ENCODE peak calls at places on chromosome 10, in five cellular contexts. P is heart right ventricle, M is H9, J is stomach, D is Panc1. X is an unnamed sample.

GRCh38 chr10:24642921-24643678 is 80.6 kb downstream of the ARHGAP21 start:
- DNase-seq in D (peak; percentile 55), P (no peak), M (no peak), J (no peak), X (no peak)

GRCh38 chr10:119691726-119692125 is 34.1 kb upstream of the INPP5F start:
- DNase-seq in J (no peak), M (no peak), P (no peak), D (no peak), X (no peak)

GRCh38 chr10:29828440-29828894 is 193.7 kb upstream of the SVIL start:
- DNase-seq in P (no peak), M (no peak), D (no peak), J (no peak), X (no peak)

GRCh38 chr10:97428572-97428981 is 2.6 kb downstream of the PGAM1 start:
- DNase-seq in J (no peak), M (no peak), D (no peak), P (no peak), X (no peak)

GRCh38 chr10:12742776-12743175 is 258.7 kb downstream of the CCDC3 start:
- DNase-seq in J (no peak), P (no peak), M (no peak), D (no peak), X (no peak)

GRCh38 chr10:43802988-43803696 is 154.5 kb upstream of the ZNF32 start:
- DNase-seq in D (no peak), P (no peak), M (no peak), J (no peak), X (no peak)

GRCh38 chr10:84256510-84257342 is 11.9 kb downstream of the RGR start:
- DNase-seq in J (peak; percentile 47), M (peak; percentile 82), D (no peak), P (peak; percentile 60), X (no peak)

GRCh38 chr10:115918812-115919211 is 354.2 kb downstream of the GFRA1 start:
- DNase-seq in P (no peak), J (no peak), D (no peak), M (no peak), X (no peak)

GRCh38 chr10:125029584-125030242 is 87.8 kb downstream of the ZRANB1 start:
- DNase-seq in M (no peak), J (no peak), D (no peak), P (no peak), X (no peak)

GRCh38 chr10:3215336-3215860 is 42.8 kb upstream of the PITRM1 start:
- DNase-seq in P (no peak), M (no peak), D (no peak), J (no peak), X (no peak)

GRCh38 chr10:54983255-54983654 is 182.2 kb upstream of the PCDH15 start:
- DNase-seq in D (no peak), J (no peak), P (no peak), M (no peak), X (no peak)

GRCh38 chr10:71868192-71868697 is 17.2 kb upstream of the PSAP start:
- DNase-seq in P (no peak), M (no peak), D (peak; percentile 71), J (no peak), X (peak; percentile 86)

GRCh38 chr10:94991243-94991888 is 52.9 kb downstream of the CYP2C9 start:
- DNase-seq in P (no peak), J (no peak), D (no peak), M (peak; percentile 29), X (no peak)

GRCh38 chr10:11610855-11611247 is 599 bp downstream of the USP6NL start:
- DNase-seq in J (no peak), D (no peak), P (peak; percentile 39), M (peak; percentile 35), X (no peak)

GRCh38 chr10:1724921-1725320 is 12.4 kb downstream of the ADARB2 start:
- DNase-seq in J (no peak), P (no peak), M (no peak), D (no peak), X (no peak)

GRCh38 chr10:18681971-18682403 is 22.8 kb downstream of the ARL5B start:
- DNase-seq in P (no peak), D (no peak), M (no peak), J (no peak), X (no peak)

GRCh38 chr10:16649757-16650156 is 128.1 kb upstream of the C1QL3 start:
- DNase-seq in P (no peak), D (no peak), J (no peak), M (no peak), X (no peak)

GRCh38 chr10:17025444-17026295 is 103.9 kb downstream of the CUBN start:
- DNase-seq in M (no peak), J (no peak), D (no peak), P (no peak), X (no peak)

GRCh38 chr10:6741561-6741960 is 161.5 kb upstream of the PRKCQ start:
- DNase-seq in P (no peak), J (no peak), M (no peak), D (no peak), X (no peak)

GRCh38 chr10:17171131-17171530 is 30.3 kb downstream of the TRDMT1 start:
- DNase-seq in P (no peak), D (no peak), M (no peak), J (no peak), X (no peak)

GRCh38 chr10:22086730-22087364 is 83.3 kb upstream of the DNAJC1 start:
- DNase-seq in P (peak; percentile 86), D (peak; percentile 13), J (peak; percentile 84), M (peak; percentile 54), X (peak; percentile 77)

GRCh38 chr10:50419756-50420155 is 168.4 kb upstream of the ASAH2 start:
- DNase-seq in M (no peak), D (no peak), J (no peak), P (no peak), X (no peak)

GRCh38 chr10:74122060-74122459 is 28.6 kb downstream of the AP3M1 start:
- DNase-seq in P (no peak), D (no peak), M (no peak), J (no peak), X (no peak)
- H3K4me1 ChIP-seq in P (peaks cover 13% of the 10 kb centered on the region), D (no peaks in the 10 kb centered on the region), M (no peaks in the 10 kb centered on the region), J (peaks cover 37% of the 10 kb centered on the region), X (peaks cover 5% of the 10 kb centered on the region)

GRCh38 chr10:32253821-32254220 is 93.1 kb downstream of the EPC1 start:
- DNase-seq in D (no peak), P (no peak), M (no peak), J (no peak), X (no peak)
- TF ChIP-seq CTCF in D (no peak), P (no peak), M (no peak), J (no peak), X (no peak)

DNA sequence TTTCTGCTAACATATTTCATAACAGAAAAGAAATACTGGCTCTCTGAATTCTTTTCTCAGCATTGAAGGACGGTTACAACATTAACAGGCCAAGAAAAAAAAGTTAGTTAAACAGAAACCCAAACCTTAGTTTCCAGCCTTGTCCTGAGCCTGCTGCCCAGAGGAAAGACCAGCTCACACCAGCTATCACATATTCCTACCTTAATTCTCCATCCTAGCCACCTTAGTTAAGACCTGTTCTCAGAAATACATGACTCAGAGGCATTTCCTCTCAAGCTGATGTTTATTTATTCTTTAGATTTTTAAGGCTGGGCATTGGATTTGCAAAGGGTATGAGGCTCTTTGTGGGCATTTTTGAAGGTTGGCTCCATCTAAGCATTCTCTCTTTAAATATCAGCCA is 34.3 kb upstream of the ADAM12 start:
- DNase-seq in J (no peak), D (no peak), M (no peak), P (no peak), X (no peak)
- H3K27ac ChIP-seq in J (no peak overlapping the region), D (no peak overlapping the region), M (no peak overlapping the region), P (no peak overlapping the region), X (no peak overlapping the region)

GRCh38 chr10:132577350-132578005 is 39.9 kb downstream of the INPP5A start:
- DNase-seq in P (no peak), J (peak; percentile 67), D (no peak), M (no peak), X (peak; percentile 34)

GRCh38 chr10:132574288-132574687 is 36.7 kb downstream of the INPP5A start:
- DNase-seq in P (no peak), M (no peak), J (no peak), D (no peak), X (no peak)

GRCh38 chr10:132574783-132575319 is 37.3 kb downstream of the INPP5A start:
- DNase-seq in J (no peak), M (peak; percentile 65), P (no peak), D (no peak), X (no peak)

GRCh38 chr10:132576671-132577349 is 39.2 kb downstream of the INPP5A start:
- DNase-seq in D (no peak), M (no peak), J (no peak), P (no peak), X (peak; percentile 61)

GRCh38 chr10:132575320-132576201 is 38.0 kb downstream of the INPP5A start:
- DNase-seq in P (no peak), J (peak; percentile 63), D (peak; percentile 32), M (no peak), X (peak; percentile 79)
- H3K4me1 ChIP-seq in P (peaks cover 86% of the 10 kb centered on the region), J (peaks cover 93% of the 10 kb centered on the region), D (peaks cover 79% of the 10 kb centered on the region), M (peaks cover 3% of the 10 kb centered on the region), X (peaks cover 63% of the 10 kb centered on the region)

DNA sequence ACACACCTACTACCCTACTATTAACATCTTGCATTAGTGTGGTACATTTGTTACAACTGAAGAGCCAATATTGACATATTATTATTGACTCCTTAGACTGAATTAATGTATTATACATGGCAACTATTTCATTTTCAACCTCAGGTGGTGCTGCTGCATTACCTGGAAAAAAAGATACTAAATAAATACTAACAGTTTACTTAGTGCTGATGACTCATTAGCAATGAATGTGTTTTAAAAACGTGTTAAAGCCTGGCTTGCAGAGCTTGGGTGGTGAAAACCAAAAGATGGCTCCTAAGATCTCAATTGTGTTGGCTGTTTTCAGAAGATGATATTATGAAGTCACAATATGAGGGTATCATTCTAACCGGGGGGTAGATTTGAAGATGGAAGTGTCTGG is 34.8 kb downstream of the CFAP43 start:
- DNase-seq in M (no peak), P (no peak), J (no peak), D (no peak), X (no peak)
- TF ChIP-seq CTCF in M (no peak), P (no peak), J (no peak), D (peak; percentile 7), X (no peak)

GRCh38 chr10:78471723-78472541 is 438.3 kb downstream of the RPS24 start:
- DNase-seq in D (no peak), M (peak; percentile 30), P (no peak), J (no peak), X (no peak)
- H3K27ac ChIP-seq in D (no peak overlapping the region), M (no peak overlapping the region), P (no peak overlapping the region), J (no peak overlapping the region), X (no peak overlapping the region)

DNA sequence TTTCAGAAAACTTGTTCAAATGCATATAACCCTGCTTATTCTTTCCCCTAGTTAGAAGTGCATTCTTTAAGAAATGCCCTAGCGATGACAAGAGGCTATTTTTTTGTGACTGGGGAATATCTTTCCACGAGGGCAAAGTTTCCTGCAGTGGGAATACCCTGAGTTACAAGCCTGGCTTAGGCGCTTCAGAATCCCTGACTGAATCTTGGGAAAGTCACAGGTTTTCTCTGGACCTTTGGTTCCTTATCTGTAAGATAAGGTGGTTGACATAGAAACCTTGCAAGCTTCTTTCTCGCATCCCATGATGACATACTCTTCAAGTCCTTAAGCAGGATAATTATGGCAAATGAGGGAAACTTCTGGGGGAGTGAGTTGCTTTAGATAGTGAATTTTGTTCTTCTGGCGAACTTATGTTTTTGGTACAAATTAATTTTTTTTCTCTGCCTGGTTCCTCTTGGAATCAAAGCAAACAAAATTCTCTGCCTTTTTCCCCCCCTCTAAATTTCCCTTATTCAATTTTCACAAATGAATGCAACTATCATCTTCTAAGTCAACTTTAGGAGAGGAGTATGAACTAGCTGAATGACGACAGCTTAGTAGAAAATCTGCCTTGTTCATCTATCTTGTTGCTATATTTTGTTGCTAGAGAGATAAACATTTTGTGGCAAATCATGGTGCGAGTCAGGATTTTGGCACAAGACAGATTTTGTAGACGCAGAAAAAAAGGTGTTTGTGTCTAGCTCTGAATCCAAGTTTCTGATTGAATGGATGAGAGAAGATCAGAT is 80.7 kb upstream of the FZD8 start:
- DNase-seq in D (no peak), J (no peak), M (no peak), P (no peak), X (no peak)
- H3K4me1 ChIP-seq in D (no peaks in the 10 kb centered on the region), J (peaks cover 6% of the 10 kb centered on the region), M (no peaks in the 10 kb centered on the region), P (no peaks in the 10 kb centered on the region), X (no peaks in the 10 kb centered on the region)